ENCODE peak calls at places on chromosomes 1 and 21, in ten cellular contexts. S is lower leg skin, K is sigmoid colon, M is suprapubic skin, J is IMR-90, P is uterus, Z is stomach, Y is heart left ventricle, B is adrenal gland, C is prostate gland. V is an unnamed sample.

GRCh38 chr21:42341776-42342542 is 8.8 kb downstream of the TFF2 start:
- DNase-seq in P (no peak), Z (no peak), K (no peak), M (no peak), Y (no peak), J (no peak), S (no peak), B (no peak), C (peak), V (no peak)

GRCh38 chr1:109610609-109611307 is 8.7 kb downstream of the GNAT2 start:
- DNase-seq in C (no peak), Y (no peak), J (peak), P (no peak), K (no peak), B (no peak), S (no peak), Z (no peak), M (no peak), V (no peak)

GRCh38 chr1:52662645-52663313 is 29.8 kb downstream of the SHISAL2A start:
- DNase-seq in B (no peak), S (no peak), M (no peak), P (no peak), Z (no peak), J (peak), Y (no peak), K (no peak), C (peak), V (peak)

GRCh38 chr1:218392717-218393116 is 47.6 kb downstream of the TGFB2 start:
- DNase-seq in B (no peak), C (no peak), K (no peak), Y (no peak), J (no peak), P (no peak), S (no peak), M (no peak), Z (no peak), V (no peak)

GRCh38 chr21:44329086-44329889 is 9.9 kb downstream of the CFAP410 start:
- DNase-seq in M (no peak), Z (no peak), C (no peak), S (no peak), P (no peak), B (no peak), K (no peak), Y (no peak), J (no peak), V (no peak)

GRCh38 chr21:27954806-27955205 is 987.9 kb upstream of the ADAMTS5 start:
- DNase-seq in K (no peak), J (peak), Z (no peak), Y (no peak), B (no peak), C (no peak), S (no peak), M (no peak), P (no peak), V (no peak)

GRCh38 chr1:177164380-177165068 is at the start of gene ASTN1:
- DNase-seq in S (no peak), B (no peak), P (no peak), C (no peak), J (no peak), K (no peak), Z (no peak), Y (no peak), M (no peak), V (no peak)

GRCh38 chr1:174200746-174201145 is 41.4 kb downstream of the RABGAP1L start:
- DNase-seq in K (no peak), C (no peak), S (no peak), J (no peak), P (no peak), Z (no peak), Y (no peak), M (no peak), B (no peak), V (no peak)

GRCh38 chr1:238675241-238675640 is 711.1 kb upstream of the CHRM3 start:
- DNase-seq in J (no peak), P (no peak), K (no peak), Z (no peak), B (no peak), S (no peak), M (no peak), Y (no peak), C (no peak), V (no peak)

GRCh38 chr1:213273546-213273945 is 222.5 kb downstream of the RPS6KC1 start:
- DNase-seq in K (no peak), Y (no peak), C (no peak), M (no peak), P (no peak), B (no peak), S (no peak), J (no peak), Z (no peak), V (no peak)

GRCh38 chr1:212621043-212621829 is 12.7 kb downstream of the ATF3 start:
- DNase-seq in P (no peak), Z (no peak), B (no peak), Y (no peak), S (no peak), J (no peak), C (no peak), K (no peak), M (no peak), V (no peak)

GRCh38 chr1:104780470-104781078 is 1030.9 kb downstream of the AMY1C start:
- DNase-seq in B (no peak), Z (no peak), C (no peak), P (no peak), S (no peak), K (no peak), J (peak), Y (no peak), M (no peak), V (no peak)

GRCh38 chr1:221699582-221700519 is 42.0 kb downstream of the DUSP10 start:
- DNase-seq in S (no peak), Z (no peak), J (peak), K (no peak), B (no peak), Y (no peak), M (no peak), C (no peak), P (no peak), V (no peak)

GRCh38 chr1:40281852-40282251 is 23.8 kb downstream of the ZMPSTE24 start:
- DNase-seq in C (no peak), M (no peak), B (no peak), J (no peak), Z (no peak), K (no peak), Y (no peak), S (no peak), P (no peak), V (no peak)

GRCh38 chr1:64574301-64574700 is 104.4 kb downstream of the CACHD1 start:
- DNase-seq in J (peak), K (no peak), M (no peak), P (no peak), Y (no peak), B (peak), C (no peak), S (no peak), Z (no peak), V (no peak)

GRCh38 chr1:150813028-150813707 is 5.1 kb upstream of the CTSK start:
- DNase-seq in K (peak), Y (peak), B (peak), S (peak), J (peak), Z (peak), P (peak), C (peak), M (peak), V (peak)

GRCh38 chr1:180268556-180269044 is 38.5 kb downstream of the LHX4 start:
- DNase-seq in M (no peak), B (peak), Y (no peak), P (no peak), K (no peak), J (no peak), Z (no peak), C (no peak), S (no peak), V (no peak)

GRCh38 chr1:16925635-16926490 is 4.1 kb downstream of the CROCC start:
- DNase-seq in M (peak), Z (no peak), J (no peak), Y (no peak), P (no peak), K (no peak), B (no peak), S (no peak), C (peak), V (no peak)

GRCh38 chr21:38506606-38507331 is 8.5 kb upstream of the ERG start:
- DNase-seq in Z (no peak), P (no peak), J (no peak), Y (no peak), M (no peak), C (no peak), B (no peak), K (no peak), S (no peak), V (no peak)

GRCh38 chr1:63877816-63878215 is 104.0 kb downstream of the ROR1 start:
- DNase-seq in B (no peak), K (no peak), Y (no peak), S (no peak), P (no peak), C (no peak), M (no peak), Z (no peak), J (peak), V (peak)

GRCh38 chr1:201361652-201362504 is 15.6 kb downstream of the TNNT2 start:
- DNase-seq in K (no peak), P (no peak), C (peak), B (peak), M (peak), S (no peak), Y (peak), Z (no peak), J (peak), V (peak)

GRCh38 chr1:228958121-228958520 is 222.8 kb downstream of the RHOU start:
- DNase-seq in P (no peak), S (no peak), K (no peak), C (peak), Z (no peak), B (no peak), Y (no peak), J (no peak), M (no peak), V (no peak)

GRCh38 chr1:34688358-34688757 is 66.5 kb upstream of the GJB5 start:
- DNase-seq in Z (no peak), P (no peak), M (no peak), K (no peak), S (no peak), J (no peak), B (no peak), C (no peak), Y (no peak), V (no peak)

GRCh38 chr1:10646347-10646861 is 150.0 kb downstream of the CASZ1 start:
- DNase-seq in B (peak), K (no peak), C (peak), P (no peak), J (peak), S (peak), Z (peak), Y (peak), M (no peak), V (peak)

GRCh38 chr1:162248854-162249535 is 127.7 kb downstream of the SPATA46 start:
- DNase-seq in M (no peak), K (no peak), C (no peak), S (no peak), P (no peak), Z (no peak), J (no peak), Y (no peak), B (no peak), V (no peak)

GRCh38 chr1:31033573-31033972 is 31.9 kb downstream of the PUM1 start:
- DNase-seq in Z (no peak), P (no peak), Y (no peak), K (no peak), M (no peak), S (no peak), J (no peak), C (no peak), B (no peak), V (no peak)

GRCh38 chr1:150021191-150021688 is 10.7 kb upstream of the OTUD7B start:
- DNase-seq in B (no peak), Y (no peak), Z (peak), S (no peak), J (no peak), C (no peak), P (no peak), M (no peak), K (no peak), V (no peak)

GRCh38 chr1:221576268-221576667 is 165.6 kb downstream of the DUSP10 start:
- DNase-seq in Z (no peak), J (peak), Y (no peak), P (no peak), K (no peak), M (no peak), B (no peak), S (no peak), C (no peak), V (no peak)

GRCh38 chr1:7525664-7526063 is 245.4 kb upstream of the VAMP3 start:
- DNase-seq in M (no peak), Z (no peak), S (no peak), J (no peak), K (no peak), C (no peak), B (no peak), Y (no peak), P (no peak), V (no peak)

GRCh38 chr1:180198186-180198585 is 31.9 kb upstream of the LHX4 start:
- DNase-seq in P (no peak), M (no peak), K (no peak), B (no peak), Z (no peak), J (no peak), S (no peak), Y (no peak), C (no peak), V (no peak)

GRCh38 chr1:37306461-37306860 is 167.9 kb upstream of the ZC3H12A start:
- DNase-seq in Y (no peak), B (no peak), M (no peak), C (peak), K (no peak), S (no peak), J (no peak), Z (no peak), P (peak), V (no peak)

GRCh38 chr1:42658880-42659337 is 686 bp downstream of the PPIH start:
- DNase-seq in M (no peak), Z (no peak), S (no peak), B (no peak), P (no peak), K (no peak), Y (no peak), C (no peak), J (peak), V (no peak)

GRCh38 chr1:101976161-101976560 is 20.6 kb downstream of the OLFM3 start:
- DNase-seq in Z (no peak), K (no peak), S (no peak), M (no peak), P (no peak), C (no peak), Y (no peak), J (no peak), B (no peak), V (no peak)

GRCh38 chr1:246450485-246451251 is 56.4 kb downstream of the SMYD3 start:
- DNase-seq in P (no peak), S (no peak), Y (no peak), J (peak), B (no peak), K (no peak), Z (no peak), C (no peak), M (no peak), V (peak)

GRCh38 chr1:201282931-201283829 is at the start of gene PKP1:
- DNase-seq in J (peak), P (no peak), K (peak), M (peak), S (peak), C (peak), Y (no peak), B (no peak), Z (peak), V (no peak)

GRCh38 chr1:3501856-3502665 is 47.6 kb downstream of the ARHGEF16 start:
- DNase-seq in M (peak), C (peak), K (peak), S (peak), P (no peak), Z (peak), Y (peak), J (peak), B (peak), V (no peak)

GRCh38 chr1:75673885-75674284 is 50.6 kb upstream of the ACADM start:
- DNase-seq in S (no peak), K (no peak), B (no peak), Z (no peak), M (no peak), P (no peak), Y (no peak), J (no peak), C (no peak), V (no peak)

GRCh38 chr1:75672528-75673393 is 51.7 kb upstream of the ACADM start:
- DNase-seq in K (no peak), P (no peak), C (no peak), Z (no peak), Y (no peak), M (no peak), S (no peak), J (peak), B (no peak), V (peak)

GRCh38 chr1:75673399-75673798 is 51.1 kb upstream of the ACADM start:
- DNase-seq in Z (no peak), Y (no peak), K (no peak), C (no peak), P (no peak), B (no peak), M (no peak), S (no peak), J (no peak), V (no peak)

GRCh38 chr1:75672108-75672507 is 52.4 kb upstream of the ACADM start:
- DNase-seq in B (no peak), C (no peak), M (no peak), P (no peak), S (no peak), K (no peak), J (no peak), Z (no peak), Y (no peak), V (no peak)

GRCh38 chr1:75677443-75677842 is 47.1 kb upstream of the ACADM start:
- DNase-seq in M (no peak), J (no peak), C (no peak), Y (no peak), P (no peak), K (no peak), B (no peak), Z (no peak), S (no peak), V (no peak)
- TF ChIP-seq POLR2A in M (no peak), J (no peak), C (no peak), Y (no peak), P (no peak), K (no peak), B (no peak), Z (no peak), S (no peak), V (no peak)

DNA sequence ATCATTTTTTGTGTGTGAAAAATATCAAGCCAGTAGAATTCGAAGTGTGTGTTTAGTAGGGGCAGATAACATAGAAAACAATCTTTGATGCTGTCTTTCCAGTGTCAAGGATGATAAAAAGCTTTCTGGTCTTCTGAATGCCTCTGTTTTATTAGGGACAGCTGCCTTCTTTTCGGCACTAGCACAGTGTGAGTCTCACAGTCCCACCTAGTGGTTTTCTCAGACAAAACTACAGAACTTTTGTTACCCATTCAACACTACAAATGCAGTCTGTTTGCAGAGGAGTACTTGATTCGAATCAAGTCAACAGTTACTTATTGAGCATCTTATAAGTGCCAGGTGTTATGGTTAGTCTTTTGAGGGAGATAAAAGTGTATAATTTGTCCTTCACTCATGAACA is 30.6 kb upstream of the MCOLN3 start:
- DNase-seq in C (no peak), M (no peak), Z (no peak), Y (no peak), B (no peak), K (no peak), J (peak), P (no peak), S (no peak), V (no peak)
- TF ChIP-seq CTCF in C (no peak), M (no peak), Z (no peak), Y (no peak), B (peak), K (no peak), J (peak), P (no peak), S (no peak), V (peak)

GRCh38 chr1:21537511-21537931 is 28.3 kb downstream of the ALPL start:
- DNase-seq in K (no peak), B (peak), J (no peak), Y (peak), C (no peak), M (no peak), Z (peak), P (no peak), S (no peak), V (no peak)
- TF ChIP-seq POLR2A in K (no peak), B (no peak), J (no peak), Y (no peak), C (no peak), M (no peak), Z (no peak), P (no peak), S (no peak), V (no peak)

DNA sequence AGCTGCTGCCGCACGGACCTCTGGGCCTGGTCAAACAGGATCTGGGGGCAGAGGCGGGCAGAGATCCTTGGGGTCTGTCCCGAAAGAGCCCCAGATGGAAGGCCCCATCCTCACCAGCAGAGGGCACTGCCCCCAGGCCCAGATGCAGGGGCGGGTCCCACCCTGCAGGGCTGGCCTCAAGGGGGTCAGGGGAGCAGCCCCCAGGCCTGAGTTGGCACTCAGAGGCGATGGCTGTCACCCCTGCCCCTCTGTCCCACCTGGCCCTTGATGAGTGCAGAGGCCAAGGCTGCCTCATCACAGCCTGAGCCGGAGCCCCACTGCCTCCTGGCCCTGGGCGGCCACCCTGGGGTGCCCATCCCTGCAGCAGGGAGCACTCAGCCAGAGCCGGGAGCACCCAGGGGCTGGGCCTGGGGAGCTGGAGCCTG is 5.7 kb downstream of the ACAP3 start:
- DNase-seq in J (no peak), Z (no peak), C (no peak), M (no peak), S (no peak), P (no peak), B (no peak), Y (no peak), K (no peak), V (no peak)
- TF ChIP-seq CTCF in J (peak), Z (peak), C (no peak), M (no peak), S (no peak), P (no peak), B (peak), Y (peak), K (peak), V (no peak)

DNA sequence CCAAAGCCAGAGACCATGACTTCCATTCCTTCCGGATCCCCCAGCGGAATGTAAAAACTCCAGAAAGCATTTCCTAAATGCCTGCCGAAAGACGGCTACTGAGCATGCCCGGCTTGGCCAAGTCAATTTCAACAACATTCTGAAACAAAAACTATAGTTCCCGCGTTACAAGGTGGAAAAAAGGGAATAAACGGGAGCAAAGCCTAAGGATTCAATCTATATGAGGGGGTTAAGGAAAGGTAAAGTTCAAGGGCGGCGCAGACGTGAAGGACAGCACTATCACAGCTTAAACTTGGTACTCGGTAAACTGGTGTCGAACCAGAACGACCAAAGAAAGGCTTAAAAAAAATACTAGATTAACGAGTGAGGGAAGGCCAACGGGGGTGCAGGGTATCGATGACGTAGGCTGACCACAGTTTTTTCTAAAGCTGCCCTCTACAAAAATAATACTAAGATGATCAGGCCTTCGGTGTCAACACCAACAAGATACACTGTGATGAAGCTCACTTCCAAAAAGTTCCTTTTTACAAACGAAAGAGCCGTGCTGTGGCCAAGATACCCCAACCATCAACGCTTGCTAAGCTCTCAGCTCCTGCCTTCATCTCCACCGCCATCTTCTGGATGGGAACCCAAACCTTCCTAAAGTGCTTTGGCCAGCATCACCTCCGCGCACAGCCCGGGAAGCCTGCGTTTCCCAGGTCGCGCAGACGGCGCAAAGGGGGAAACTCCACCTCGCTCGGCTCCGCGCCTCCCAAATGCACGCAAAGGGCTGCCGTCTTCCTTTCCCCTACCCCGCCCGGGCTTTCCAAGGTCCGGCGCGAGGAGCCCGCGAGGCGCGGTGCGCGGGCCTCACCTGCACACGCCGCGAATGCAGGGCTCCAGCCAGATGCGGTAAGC is 730 bp downstream of the USP48 start:
- DNase-seq in Z (peak), J (peak), K (peak), P (no peak), Y (no peak), B (peak), C (peak), S (peak), M (no peak), V (no peak)
- TF ChIP-seq POLR2A in Z (no peak), J (no peak), K (no peak), P (no peak), Y (no peak), B (no peak), C (no peak), S (no peak), M (no peak), V (no peak)